ENCODE peak calls at places on chromosomes 5 and 9, in eight cellular contexts. C, E, R, Q, K, Y, D and F are unnamed samples.

GRCh38 chr9:70933318-70933717 is 188.1 kb downstream of the TRPM3 start:
- DNase-seq in C (no peak), K (no peak), Q (no peak), D (no peak), Y (no peak), E (no peak), R (no peak), F (no peak)

GRCh38 chr9:33867747-33868429 is 50.9 kb downstream of the UBE2R2 start:
- DNase-seq in K (no peak), Q (no peak), R (no peak), C (peak; percentile 78), D (peak; percentile 31), Y (no peak), E (no peak), F (no peak)

GRCh38 chr5:43193171-43193951 is 1.3 kb downstream of the NIM1K start:
- DNase-seq in C (no peak), Y (no peak), Q (peak; percentile 75), D (peak; percentile 28), E (peak; percentile 34), K (peak; percentile 75), R (peak; percentile 64), F (peak; percentile 87)

GRCh38 chr9:87065981-87066380 is 118.7 kb upstream of the GAS1 start:
- DNase-seq in Q (no peak), Y (no peak), C (no peak), D (no peak), R (no peak), E (no peak), K (no peak), F (no peak)

GRCh38 chr5:131610198-131611063 is 24.6 kb downstream of the RAPGEF6 start:
- DNase-seq in Q (no peak), Y (no peak), K (peak; percentile 21), E (peak; percentile 86), C (no peak), D (peak; percentile 87), R (no peak), F (no peak)

GRCh38 chr9:34591091-34591910 is 1.8 kb upstream of the CNTFR start:
- DNase-seq in Q (no peak), D (peak; percentile 70), K (peak; percentile 91), R (peak; percentile 33), E (peak; percentile 47), Y (peak; percentile 89), C (peak; percentile 93), F (peak; percentile 57)

GRCh38 chr9:108549184-108549583 is 306.6 kb downstream of the ACTL7B start:
- DNase-seq in Q (no peak), R (no peak), C (no peak), D (no peak), E (no peak), K (no peak), Y (peak; percentile 62), F (no peak)

GRCh38 chr5:168879929-168880328 is 300.8 kb upstream of the PANK3 start:
- DNase-seq in Y (no peak), K (no peak), R (no peak), C (no peak), E (no peak), D (peak; percentile 32), Q (no peak), F (no peak)

GRCh38 chr9:123544007-123544827 is 188.2 kb downstream of the CRB2 start:
- DNase-seq in Y (no peak), Q (peak; percentile 22), K (peak; percentile 65), C (no peak), D (peak; percentile 56), E (peak; percentile 14), R (peak; percentile 10), F (peak; percentile 17)

GRCh38 chr9:134243778-134244467 is 79.6 kb upstream of the RNU6ATAC start:
- DNase-seq in K (no peak), C (no peak), R (no peak), Q (no peak), D (no peak), E (no peak), Y (peak; percentile 47), F (peak; percentile 95)

GRCh38 chr5:147835386-147835798 is 3.9 kb upstream of the SPINK1 start:
- DNase-seq in Y (no peak), C (no peak), K (no peak), E (peak; percentile 94), Q (no peak), R (peak; percentile 50), D (no peak), F (no peak)

GRCh38 chr9:32525506-32525905 is 490 bp downstream of the RIGI start:
- DNase-seq in R (no peak), E (no peak), Q (no peak), D (no peak), K (no peak), Y (no peak), C (no peak), F (no peak)

GRCh38 chr9:12640021-12640587 is 53.1 kb upstream of the TYRP1 start:
- DNase-seq in C (no peak), Y (no peak), E (peak; percentile 27), Q (peak; percentile 73), R (no peak), D (peak; percentile 64), K (peak; percentile 79), F (peak; percentile 1)

GRCh38 chr9:133090187-133090586 is 28.4 kb downstream of the CEL start:
- DNase-seq in Q (no peak), E (no peak), R (no peak), Y (no peak), D (no peak), C (no peak), K (no peak), F (no peak)

GRCh38 chr9:131640438-131641181 is 95.3 kb downstream of the PRRT1B start:
- DNase-seq in K (no peak), E (no peak), D (no peak), Y (no peak), R (no peak), Q (no peak), C (peak; percentile 67), F (no peak)

GRCh38 chr9:105114956-105115728 is 129.3 kb upstream of the SLC44A1 start:
- DNase-seq in D (no peak), Y (peak; percentile 42), Q (no peak), K (no peak), C (peak; percentile 76), R (no peak), E (no peak), F (peak; percentile 95)

GRCh38 chr5:86879086-86879485 is 261.3 kb downstream of the COX7C start:
- DNase-seq in Q (no peak), D (no peak), R (no peak), C (no peak), Y (no peak), E (no peak), K (no peak), F (no peak)
- TF ChIP-seq POLR2AphosphoS5 in Q (no peak), D (no peak), R (no peak), C (no peak), Y (no peak), E (no peak), K (no peak), F (no peak)

GRCh38 chr5:122845253-122846050 is at the start of gene SNX24:
- DNase-seq in E (peak; percentile 80), Q (no peak), Y (peak; percentile 86), K (peak; percentile 89), C (peak; percentile 86), D (peak; percentile 62), R (no peak), F (peak; percentile 29)
- TF ChIP-seq POLR2AphosphoS5 in E (peak; percentile 59), Q (peak; percentile 62), Y (peak; percentile 34), K (peak; percentile 77), C (peak; percentile 73), D (peak; percentile 59), R (peak; percentile 57), F (no peak)

GRCh38 chr5:149224282-149224681 is 47.4 kb upstream of the AFAP1L1 start:
- DNase-seq in Y (no peak), K (no peak), C (no peak), Q (no peak), E (no peak), D (no peak), R (no peak), F (no peak)

GRCh38 chr5:149223081-149223848 is 48.4 kb upstream of the AFAP1L1 start:
- DNase-seq in E (no peak), K (no peak), R (no peak), D (no peak), Y (no peak), Q (no peak), C (no peak), F (no peak)

GRCh38 chr5:149227168-149227826 is 44.4 kb upstream of the AFAP1L1 start:
- DNase-seq in Y (no peak), C (no peak), K (no peak), Q (no peak), R (no peak), D (peak; percentile 61), E (peak; percentile 59), F (no peak)

GRCh38 chr5:149229298-149229937 is 42.2 kb upstream of the AFAP1L1 start:
- DNase-seq in E (no peak), Y (no peak), Q (no peak), R (no peak), D (no peak), C (no peak), K (no peak), F (no peak)

DNA sequence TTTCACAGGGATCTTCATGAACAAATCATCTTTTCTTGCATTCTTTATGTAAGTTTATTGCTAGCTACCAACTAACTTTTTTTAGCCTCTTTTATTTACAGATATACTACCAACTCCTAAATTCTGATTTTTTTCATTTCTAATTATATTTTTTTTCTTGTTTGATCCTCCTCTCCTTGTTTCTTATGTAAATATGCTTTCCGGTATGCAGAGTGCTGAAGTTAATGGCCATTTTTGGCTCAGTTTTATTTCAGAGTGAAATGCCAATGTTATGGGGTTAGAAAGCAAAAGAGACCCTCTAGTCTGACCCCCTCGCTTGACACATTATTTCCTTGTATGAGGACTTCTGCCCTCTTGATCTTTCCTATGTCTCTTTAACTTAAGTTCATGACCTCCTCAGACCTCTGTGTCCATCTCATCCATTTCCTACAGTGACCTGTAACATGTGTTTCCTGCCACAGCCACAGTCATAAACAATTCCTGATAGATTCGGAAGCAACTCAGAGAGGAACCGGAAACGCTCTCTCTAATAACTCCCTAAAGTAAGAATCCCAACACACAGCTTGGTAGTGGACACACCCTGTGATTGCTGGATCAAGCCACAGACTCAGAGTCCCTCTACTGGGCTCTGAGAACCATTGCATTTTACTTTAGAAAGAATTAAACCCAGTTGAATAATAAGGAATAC is 42.9 kb upstream of the AFAP1L1 start:
- DNase-seq in Y (no peak), K (peak; percentile 74), D (peak; percentile 84), R (peak; percentile 38), C (peak; percentile 67), E (peak; percentile 79), Q (no peak), F (peak; percentile 14)
- TF ChIP-seq POLR2AphosphoS5 in Y (no peak), K (no peak), D (peak; percentile 90), R (no peak), C (peak; percentile 27), E (no peak), Q (no peak), F (no peak)

GRCh38 chr9:128910906-128911305 is 9.9 kb upstream of the PHYHD1 start:
- DNase-seq in Y (no peak), Q (no peak), D (no peak), K (no peak), R (no peak), E (no peak), C (no peak), F (no peak)

GRCh38 chr9:128909859-128910258 is 10.9 kb upstream of the PHYHD1 start:
- DNase-seq in Y (no peak), C (no peak), R (no peak), Q (no peak), E (no peak), K (no peak), D (no peak), F (no peak)

GRCh38 chr9:128912270-128912853 is 8.4 kb upstream of the PHYHD1 start:
- DNase-seq in Q (no peak), Y (no peak), R (no peak), C (no peak), K (peak; percentile 53), E (peak; percentile 91), D (peak; percentile 82), F (no peak)

GRCh38 chr9:128913048-128913900 is 7.5 kb upstream of the PHYHD1 start:
- DNase-seq in D (no peak), R (no peak), Y (no peak), K (no peak), C (no peak), Q (no peak), E (no peak), F (no peak)

GRCh38 chr9:128911529-128912035 is 9.2 kb upstream of the PHYHD1 start:
- DNase-seq in Q (no peak), Y (no peak), E (peak; percentile 80), K (peak; percentile 28), R (no peak), D (peak; percentile 85), C (peak; percentile 83), F (no peak)
- TF ChIP-seq POLR2AphosphoS5 in Q (no peak), Y (peak; percentile 38), E (no peak), K (no peak), R (no peak), D (peak; percentile 97), C (no peak), F (no peak)